ENCODE peak calls at places on chromosome 14, in four cellular contexts. Q is neural progenitor cell, V is PC-3, R is hepatocyte. N is an unnamed sample.

GRCh38 chr14:43706901-43707300 is 800.2 kb downstream of the FSCB start:
- DNase-seq in R (no peak), Q (no peak), V (no peak), N (no peak)

GRCh38 chr14:29144598-29144997 is 378.0 kb downstream of the FOXG1 start:
- DNase-seq in R (no peak), Q (no peak), V (peak; percentile 66), N (no peak)

GRCh38 chr14:101476931-101477553 is 84.3 kb upstream of the DIO3 start:
- DNase-seq in V (peak; percentile 97), R (peak; percentile 83), Q (peak; percentile 31), N (peak; percentile 6)

GRCh38 chr14:50320279-50320678 is 8.2 kb downstream of the DMAC2L start:
- DNase-seq in Q (no peak), R (no peak), V (no peak), N (no peak)

GRCh38 chr14:51692646-51693045 is 40.9 kb downstream of the FRMD6 start:
- DNase-seq in R (no peak), V (no peak), Q (no peak), N (no peak)

GRCh38 chr14:50943943-50944646 is at the start of gene PYGL:
- DNase-seq in V (peak; percentile 88), Q (peak; percentile 89), R (peak; percentile 84), N (peak; percentile 50)

GRCh38 chr14:75533791-75534190 is 11.5 kb downstream of the BATF start:
- DNase-seq in Q (no peak), R (no peak), V (no peak), N (no peak)

GRCh38 chr14:74763803-74764531 is 851 bp downstream of the YLPM1 start:
- DNase-seq in Q (peak; percentile 44), R (peak; percentile 28), V (peak; percentile 59), N (peak; percentile 28)

GRCh38 chr14:93717222-93717967 is 70.9 kb downstream of the PRIMA1 start:
- DNase-seq in Q (no peak), V (no peak), R (no peak), N (no peak)

GRCh38 chr14:60196291-60196690 is 31.1 kb upstream of the DHRS7 start:
- DNase-seq in R (no peak), Q (no peak), V (peak; percentile 71), N (no peak)

GRCh38 chr14:92951912-92952471 is 29.0 kb downstream of the CHGA start:
- DNase-seq in Q (peak; percentile 80), R (peak; percentile 79), V (peak; percentile 68), N (peak; percentile 79)

GRCh38 chr14:104688755-104689619 is at the start of gene INF2:
- DNase-seq in V (peak; percentile 74), R (peak; percentile 88), Q (peak; percentile 80), N (peak; percentile 72)

GRCh38 chr14:104294628-104294982 is 156.2 kb downstream of the KIF26A start:
- DNase-seq in V (no peak), R (no peak), Q (no peak), N (no peak)

GRCh38 chr14:95514131-95515079 is 2.0 kb downstream of the SYNE3 start:
- DNase-seq in V (no peak), R (no peak), Q (no peak), N (no peak)

GRCh38 chr14:78164226-78164853 is 5.8 kb upstream of the NRXN3 start:
- DNase-seq in R (peak; percentile 58), Q (peak; percentile 75), V (peak; percentile 24), N (peak; percentile 7)

GRCh38 chr14:68840454-68840853 is 47.6 kb upstream of the ZFP36L1 start:
- DNase-seq in Q (no peak), R (no peak), V (no peak), N (no peak)

GRCh38 chr14:41636492-41637392 is 30.1 kb downstream of the LRFN5 start:
- DNase-seq in R (peak; percentile 39), Q (no peak), V (peak; percentile 54), N (no peak)

GRCh38 chr14:35406090-35406489 is 1.5 kb upstream of the NFKBIA start:
- DNase-seq in Q (no peak), R (no peak), V (no peak), N (no peak)

GRCh38 chr14:50425816-50426215 is 29.1 kb upstream of the CDKL1 start:
- DNase-seq in Q (no peak), V (no peak), R (no peak), N (no peak)

GRCh38 chr14:64118892-64119291 is 175.3 kb downstream of the ESR2 start:
- DNase-seq in R (no peak), V (peak; percentile 14), Q (no peak), N (no peak)

GRCh38 chr14:59360923-59361794 is 104.0 kb downstream of the GPR135 start:
- DNase-seq in V (peak; percentile 100), R (peak; percentile 80), Q (no peak), N (peak; percentile 47)

GRCh38 chr14:101560534-101561113 is 671 bp upstream of the DIO3 start:
- DNase-seq in R (no peak), Q (no peak), V (no peak), N (no peak)

GRCh38 chr14:94971750-94972149 is 185.6 kb downstream of the DICER1 start:
- DNase-seq in Q (no peak), V (no peak), R (peak; percentile 26), N (no peak)

GRCh38 chr14:94355191-94355794 is 32.2 kb upstream of the SERPINA6 start:
- DNase-seq in Q (peak; percentile 69), R (peak; percentile 58), V (peak; percentile 12), N (no peak)

GRCh38 chr14:82710257-82710841 is 1176.7 kb upstream of the SEL1L start:
- DNase-seq in Q (peak; percentile 84), R (peak; percentile 81), V (peak; percentile 69), N (peak; percentile 54)

GRCh38 chr14:22434901-22435565 is 154.0 kb downstream of the DAD1 start:
- DNase-seq in R (no peak), V (no peak), Q (no peak), N (no peak)

GRCh38 chr14:54700717-54701116 is 133.8 kb downstream of the SAMD4A start:
- DNase-seq in V (no peak), R (no peak), Q (no peak), N (no peak)
- H3K4me3 ChIP-seq in V (no peak overlapping the region), R (no peak overlapping the region), Q (no peak overlapping the region), N (no peak overlapping the region)

GRCh38 chr14:70567791-70568190 is 32.7 kb downstream of the MED6 start:
- DNase-seq in V (peak; percentile 70), Q (peak; percentile 58), R (peak; percentile 28), N (peak; percentile 52)
- TF ChIP-seq EZH2phosphoT487 in V (no peak), Q (no peak), R (no peak), N (no peak)

DNA sequence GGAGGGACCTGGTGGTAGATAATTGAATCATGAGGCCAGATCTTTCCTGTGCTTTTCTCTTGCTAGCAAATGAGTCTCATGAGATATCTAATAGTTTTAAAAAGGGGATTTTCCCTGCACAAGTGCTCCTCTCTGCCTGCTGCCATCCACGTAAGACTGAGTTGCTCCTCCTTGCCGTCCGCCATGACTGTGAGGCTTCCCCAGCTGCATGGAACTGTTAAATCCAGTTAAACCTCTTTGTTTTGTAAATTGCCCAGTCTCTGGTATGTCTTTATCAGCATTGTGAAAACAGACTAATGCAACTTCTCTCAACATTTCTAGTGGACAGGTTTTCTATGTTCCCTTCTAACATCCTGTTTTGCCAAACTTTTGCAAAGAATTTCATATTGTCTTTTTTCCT is 70.6 kb downstream of the RCOR1 start:
- DNase-seq in R (no peak), Q (peak; percentile 69), V (no peak), N (no peak)
- H3K4me2 ChIP-seq in R (peak overlapping the region; percentile 9), Q (peak overlapping the region; percentile 64), V (no peak overlapping the region), N (no peak overlapping the region)

GRCh38 chr14:62015248-62015647 is 253.0 kb downstream of the SNAPC1 start:
- DNase-seq in R (no peak), V (peak; percentile 39), Q (no peak), N (no peak)
- H3K4me3 ChIP-seq in R (no peak overlapping the region), V (no peak overlapping the region), Q (no peak overlapping the region), N (no peak overlapping the region)

DNA sequence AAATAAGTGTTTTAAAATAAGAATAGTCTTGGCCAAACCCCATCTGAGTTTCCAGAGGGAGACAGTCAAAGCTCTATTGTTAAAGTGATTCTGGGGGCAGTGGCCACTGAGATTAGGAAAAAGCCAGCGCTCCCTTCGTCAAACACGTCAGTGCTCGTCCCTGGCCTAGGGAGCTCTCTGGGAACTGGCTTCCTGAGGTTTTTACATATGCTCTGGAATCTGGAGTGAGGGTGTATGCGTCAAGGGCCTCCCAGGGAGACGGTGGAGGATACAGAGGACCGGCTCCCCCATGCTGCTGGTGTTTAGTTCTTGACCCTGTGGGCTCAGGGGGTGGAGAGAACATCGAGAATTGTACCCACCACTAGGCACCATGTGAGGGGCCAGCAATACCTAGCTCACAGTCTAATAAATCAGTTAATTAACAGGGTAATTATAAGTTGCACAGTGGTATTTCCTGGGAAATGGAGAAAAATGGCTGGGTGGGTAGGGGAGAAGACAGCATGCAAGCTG is 87.0 kb downstream of the SLC25A47 start:
- DNase-seq in V (no peak), Q (peak; percentile 49), R (no peak), N (no peak)
- TF ChIP-seq EZH2phosphoT487 in V (no peak), Q (no peak), R (no peak), N (no peak)

N was measured in OCI-LY7.